ENCODE peak calls at places on chromosomes 5 and 9, in nine cellular contexts. K, T, D, R, U, F, Q, I and A are unnamed samples.

GRCh38 chr5:123545506-123545905 is 33.5 kb downstream of the CSNK1G3 start:
- ATAC-seq in Q (no peak), R (no peak), I (no peak), K (no peak), U (no peak), D (no peak), F (no peak), T (no peak), A (no peak)

GRCh38 chr9:35341585-35341984 is 148.3 kb upstream of the RUSC2 start:
- ATAC-seq in U (no peak), R (no peak), K (no peak), F (no peak), T (no peak), Q (peak; percentile 97), D (peak; percentile 84), I (peak; percentile 81), A (no peak)

GRCh38 chr5:143057580-143057999 is 287.4 kb downstream of the ARHGAP26 start:
- ATAC-seq in D (peak; percentile 32), K (no peak), F (no peak), I (no peak), R (no peak), Q (no peak), U (no peak), T (no peak), A (no peak)

GRCh38 chr5:158589939-158590338 is 509.8 kb downstream of the EBF1 start:
- ATAC-seq in U (no peak), T (no peak), Q (no peak), F (no peak), R (no peak), D (no peak), I (no peak), K (no peak), A (no peak)

GRCh38 chr5:79685621-79686020 is 4.0 kb upstream of the CMYA5 start:
- ATAC-seq in R (no peak), I (no peak), D (no peak), T (no peak), K (no peak), Q (no peak), U (no peak), F (no peak), A (no peak)

GRCh38 chr9:68894502-68894901 is 119.4 kb downstream of the PRKACG start:
- ATAC-seq in D (no peak), U (no peak), F (no peak), K (no peak), R (no peak), I (no peak), Q (no peak), T (no peak), A (peak; percentile 26)

GRCh38 chr5:35145671-35146317 is 84.5 kb downstream of the PRLR start:
- ATAC-seq in U (no peak), R (no peak), D (no peak), Q (no peak), T (no peak), F (no peak), K (no peak), I (no peak), A (no peak)

GRCh38 chr5:123844873-123845272 is 332.9 kb downstream of the CSNK1G3 start:
- ATAC-seq in F (no peak), T (no peak), I (peak; percentile 56), K (no peak), R (no peak), U (no peak), Q (peak; percentile 30), D (peak; percentile 18), A (no peak)